ENCODE peak calls at places on chromosome 15, in four cellular contexts. T, D, Q and N are unnamed samples.

GRCh38 chr15:101033801-101034200 is 114.6 kb downstream of the LRRK1 start:
- DNase-seq in T (no peak), D (no peak), Q (no peak), N (no peak)

GRCh38 chr15:46304320-46304719 is 669.5 kb downstream of the SQOR start:
- DNase-seq in T (no peak), Q (no peak), D (no peak), N (no peak)

GRCh38 chr15:52496175-52496574 is 32.5 kb downstream of the MYO5A start:
- DNase-seq in Q (no peak), D (no peak), T (no peak), N (no peak)

GRCh38 chr15:44971036-44971435 is 14.5 kb downstream of the TERB2 start:
- DNase-seq in D (no peak), T (no peak), Q (no peak), N (no peak)

GRCh38 chr15:42035362-42035761 is 14.5 kb upstream of the PLA2G4E start:
- DNase-seq in T (no peak), D (no peak), Q (no peak), N (no peak)

GRCh38 chr15:68354923-68355322 is 77.0 kb downstream of the ITGA11 start:
- DNase-seq in D (no peak), T (no peak), Q (no peak), N (peak)

GRCh38 chr15:69719527-69719926 is 266.9 kb downstream of the RPLP1 start:
- DNase-seq in D (peak), T (peak), Q (no peak), N (no peak)

GRCh38 chr15:89361451-89362202 is 27.0 kb upstream of the POLG start:
- DNase-seq in Q (peak), T (peak), D (no peak), N (peak)

GRCh38 chr15:63514533-63514943 is 10.1 kb downstream of the USP3 start:
- DNase-seq in Q (peak), D (no peak), T (no peak), N (peak)

GRCh38 chr15:60781211-60781713 is 302.3 kb upstream of the ICE2 start:
- DNase-seq in T (no peak), Q (no peak), D (no peak), N (no peak)

GRCh38 chr15:35427091-35427490 is 118.9 kb downstream of the DPH6 start:
- DNase-seq in Q (peak), D (no peak), T (no peak), N (peak)